ENCODE peak calls at places on chromosomes 16 and 17, in nine cellular contexts. One of them, this sample, is unnamed.
A peak's percentile ranks its signal among the peaks of the same experiment; 100 is the strongest.

GRCh38 chr16:84308120-84308519 is 13.4 kb downstream of the WFDC1 start:
- DNase-seq in esophagus muscularis mucosa: no peak
- DNase-seq in spleen: peak; percentile 81
- DNase-seq in GM12878: no peak
- DNase-seq in prostate gland: no peak
- DNase-seq in GM23338: peak; percentile 88
- DNase-seq in Panc1: no peak
- DNase-seq in HCT116: peak; percentile 63
- DNase-seq in stomach: peak; percentile 32
- DNase-seq in this sample: no peak

GRCh38 chr17:19386974-19387920 is at the start of gene MFAP4:
- DNase-seq in stomach: no peak
- DNase-seq in spleen: peak; percentile 64
- DNase-seq in HCT116: no peak
- DNase-seq in esophagus muscularis mucosa: peak; percentile 94
- DNase-seq in Panc1: no peak
- DNase-seq in prostate gland: no peak
- DNase-seq in GM23338: peak; percentile 77
- DNase-seq in GM12878: no peak
- DNase-seq in this sample: peak; percentile 49

GRCh38 chr17:33514369-33514768 is 221.3 kb upstream of the ASIC2 start:
- DNase-seq in GM23338: no peak
- DNase-seq in HCT116: no peak
- DNase-seq in GM12878: no peak
- DNase-seq in Panc1: no peak
- DNase-seq in stomach: no peak
- DNase-seq in esophagus muscularis mucosa: no peak
- DNase-seq in prostate gland: no peak
- DNase-seq in spleen: no peak
- DNase-seq in this sample: no peak

GRCh38 chr17:60315650-60316049 is 76.3 kb downstream of the USP32 start:
- DNase-seq in GM23338: no peak
- DNase-seq in prostate gland: no peak
- DNase-seq in stomach: no peak
- DNase-seq in GM12878: no peak
- DNase-seq in esophagus muscularis mucosa: no peak
- DNase-seq in HCT116: no peak
- DNase-seq in spleen: no peak
- DNase-seq in Panc1: no peak
- DNase-seq in this sample: no peak

GRCh38 chr16:84673203-84673535 is 24.9 kb downstream of the KLHL36 start:
- DNase-seq in prostate gland: no peak
- DNase-seq in esophagus muscularis mucosa: no peak
- DNase-seq in Panc1: no peak
- DNase-seq in spleen: peak; percentile 50
- DNase-seq in HCT116: no peak
- DNase-seq in GM12878: no peak
- DNase-seq in stomach: no peak
- DNase-seq in GM23338: no peak
- DNase-seq in this sample: peak; percentile 82

GRCh38 chr17:19712436-19713004 is 3.9 kb downstream of the SLC47A2 start:
- DNase-seq in Panc1: no peak
- DNase-seq in spleen: no peak
- DNase-seq in prostate gland: no peak
- DNase-seq in esophagus muscularis mucosa: no peak
- DNase-seq in HCT116: no peak
- DNase-seq in stomach: no peak
- DNase-seq in GM23338: no peak
- DNase-seq in GM12878: no peak
- DNase-seq in this sample: no peak

GRCh38 chr16:15694499-15694898 is 44.5 kb downstream of the NDE1 start:
- DNase-seq in stomach: no peak
- DNase-seq in spleen: no peak
- DNase-seq in esophagus muscularis mucosa: no peak
- DNase-seq in GM23338: no peak
- DNase-seq in GM12878: no peak
- DNase-seq in Panc1: no peak
- DNase-seq in HCT116: no peak
- DNase-seq in prostate gland: no peak
- DNase-seq in this sample: no peak

GRCh38 chr17:22202702-22203101 is 510.4 kb downstream of the KCNJ18 start:
- DNase-seq in GM12878: no peak
- DNase-seq in Panc1: no peak
- DNase-seq in GM23338: no peak
- DNase-seq in esophagus muscularis mucosa: peak; percentile 62
- DNase-seq in prostate gland: no peak
- DNase-seq in stomach: no peak
- DNase-seq in spleen: peak; percentile 19
- DNase-seq in HCT116: no peak
- DNase-seq in this sample: no peak

GRCh38 chr16:13956635-13957196 is 36.8 kb downstream of the ERCC4 start:
- DNase-seq in Panc1: peak; percentile 8
- DNase-seq in HCT116: no peak
- DNase-seq in spleen: no peak
- DNase-seq in prostate gland: no peak
- DNase-seq in stomach: no peak
- DNase-seq in esophagus muscularis mucosa: no peak
- DNase-seq in GM12878: peak; percentile 60
- DNase-seq in GM23338: no peak
- DNase-seq in this sample: no peak

GRCh38 chr16:8989099-8989878 is 25.6 kb upstream of the USP7 start:
- DNase-seq in prostate gland: no peak
- DNase-seq in GM12878: no peak
- DNase-seq in stomach: no peak
- DNase-seq in Panc1: no peak
- DNase-seq in GM23338: no peak
- DNase-seq in esophagus muscularis mucosa: no peak
- DNase-seq in spleen: no peak
- DNase-seq in HCT116: no peak
- DNase-seq in this sample: no peak

GRCh38 chr17:13562271-13562800 is 39.4 kb downstream of the HS3ST3A1 start:
- DNase-seq in esophagus muscularis mucosa: no peak
- DNase-seq in GM12878: no peak
- DNase-seq in HCT116: no peak
- DNase-seq in stomach: no peak
- DNase-seq in spleen: no peak
- DNase-seq in Panc1: no peak
- DNase-seq in GM23338: no peak
- DNase-seq in prostate gland: no peak
- DNase-seq in this sample: no peak

GRCh38 chr16:75527825-75528299 is 8.0 kb downstream of the CHST5 start:
- DNase-seq in stomach: peak; percentile 40
- DNase-seq in spleen: no peak
- DNase-seq in HCT116: no peak
- DNase-seq in Panc1: no peak
- DNase-seq in GM12878: no peak
- DNase-seq in GM23338: no peak
- DNase-seq in prostate gland: no peak
- DNase-seq in esophagus muscularis mucosa: no peak
- DNase-seq in this sample: no peak

GRCh38 chr16:8044796-8045195 is 545.5 kb downstream of the TMEM114 start:
- DNase-seq in HCT116: no peak
- DNase-seq in Panc1: no peak
- DNase-seq in GM23338: no peak
- DNase-seq in spleen: no peak
- DNase-seq in esophagus muscularis mucosa: peak; percentile 74
- DNase-seq in stomach: no peak
- DNase-seq in prostate gland: no peak
- DNase-seq in GM12878: no peak
- DNase-seq in this sample: no peak

GRCh38 chr17:41812176-41813038 is at the start of gene FKBP10:
- DNase-seq in GM23338: peak; percentile 96
- DNase-seq in stomach: peak; percentile 39
- DNase-seq in GM12878: no peak
- DNase-seq in Panc1: peak; percentile 51
- DNase-seq in HCT116: peak; percentile 54
- DNase-seq in spleen: no peak
- DNase-seq in esophagus muscularis mucosa: no peak
- DNase-seq in prostate gland: peak; percentile 27
- DNase-seq in this sample: no peak

GRCh38 chr17:41810659-41811548 is 845 bp downstream of the P3H4 start:
- DNase-seq in GM23338: peak; percentile 58
- DNase-seq in prostate gland: peak; percentile 26
- DNase-seq in stomach: peak; percentile 30
- DNase-seq in HCT116: no peak
- DNase-seq in spleen: no peak
- DNase-seq in esophagus muscularis mucosa: no peak
- DNase-seq in GM12878: no peak
- DNase-seq in Panc1: no peak
- DNase-seq in this sample: no peak

GRCh38 chr17:41813039-41813680 is 356 bp downstream of the FKBP10 start:
- DNase-seq in spleen: no peak
- DNase-seq in GM23338: peak; percentile 68
- DNase-seq in esophagus muscularis mucosa: no peak
- DNase-seq in HCT116: no peak
- DNase-seq in GM12878: no peak
- DNase-seq in prostate gland: no peak
- DNase-seq in Panc1: no peak
- DNase-seq in stomach: no peak
- DNase-seq in this sample: no peak

GRCh38 chr17:41813699-41814124 is 908 bp downstream of the FKBP10 start:
- DNase-seq in esophagus muscularis mucosa: no peak
- DNase-seq in spleen: no peak
- DNase-seq in Panc1: no peak
- DNase-seq in stomach: no peak
- DNase-seq in GM12878: no peak
- DNase-seq in HCT116: no peak
- DNase-seq in GM23338: no peak
- DNase-seq in prostate gland: no peak
- DNase-seq in this sample: no peak

DNA sequence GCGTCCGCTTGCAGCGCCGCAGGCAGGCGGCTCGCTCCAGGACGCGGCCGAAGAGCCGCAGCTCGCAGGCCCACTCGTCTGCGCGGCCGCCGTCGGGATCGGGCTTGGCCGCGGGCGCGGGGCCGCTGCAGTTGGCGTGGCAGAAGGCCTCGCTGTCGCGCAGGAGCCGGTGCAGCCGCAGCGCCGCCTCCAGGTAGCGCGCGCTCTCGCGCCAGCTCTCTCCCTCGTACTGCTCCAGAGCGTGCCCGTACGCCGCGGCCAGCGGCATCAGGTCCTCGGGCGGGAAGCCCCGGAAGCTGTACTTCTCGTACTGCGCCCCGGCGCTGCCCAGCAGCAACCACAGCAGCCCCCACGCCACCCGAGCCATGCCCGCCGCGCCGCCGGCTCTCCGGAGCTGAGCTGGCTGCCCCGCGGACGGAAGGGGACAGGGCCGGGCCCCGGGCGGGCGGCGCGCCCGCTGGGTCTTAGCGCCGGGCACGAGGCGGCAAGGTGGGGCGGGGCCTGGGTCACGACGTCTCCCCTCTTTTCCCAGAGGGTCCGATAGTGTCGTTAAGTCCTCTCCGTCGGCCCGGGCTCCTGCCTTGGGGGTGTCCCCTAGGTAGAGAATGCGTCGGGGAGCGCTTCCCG is at the start of gene P3H4:
- DNase-seq in Panc1: peak; percentile 47
- DNase-seq in spleen: peak; percentile 93
- DNase-seq in prostate gland: peak; percentile 79
- DNase-seq in stomach: peak; percentile 85
- DNase-seq in HCT116: peak; percentile 44
- DNase-seq in GM12878: no peak
- DNase-seq in GM23338: peak; percentile 84
- DNase-seq in esophagus muscularis mucosa: no peak
- DNase-seq in this sample: peak; percentile 59
- TF ChIP-seq POLR2AphosphoS5 in Panc1: peak; percentile 46
- TF ChIP-seq POLR2AphosphoS5 in spleen: peak; percentile 25
- TF ChIP-seq POLR2AphosphoS5 in prostate gland: no peak
- TF ChIP-seq POLR2AphosphoS5 in stomach: peak; percentile 48
- TF ChIP-seq POLR2AphosphoS5 in HCT116: peak; percentile 66
- TF ChIP-seq POLR2AphosphoS5 in GM12878: no peak
- TF ChIP-seq POLR2AphosphoS5 in GM23338: no peak
- TF ChIP-seq POLR2AphosphoS5 in esophagus muscularis mucosa: peak; percentile 29
- TF ChIP-seq POLR2AphosphoS5 in this sample: no peak

GRCh38 chr17:557371-557770 is 157.3 kb downstream of the VPS53 start:
- DNase-seq in prostate gland: no peak
- DNase-seq in GM23338: no peak
- DNase-seq in Panc1: no peak
- DNase-seq in HCT116: no peak
- DNase-seq in GM12878: no peak
- DNase-seq in spleen: no peak
- DNase-seq in esophagus muscularis mucosa: no peak
- DNase-seq in stomach: no peak
- DNase-seq in this sample: no peak

GRCh38 chr17:561118-561517 is 153.5 kb downstream of the VPS53 start:
- DNase-seq in stomach: no peak
- DNase-seq in Panc1: no peak
- DNase-seq in esophagus muscularis mucosa: no peak
- DNase-seq in GM23338: no peak
- DNase-seq in spleen: no peak
- DNase-seq in GM12878: no peak
- DNase-seq in HCT116: no peak
- DNase-seq in prostate gland: no peak
- DNase-seq in this sample: no peak

GRCh38 chr17:562174-562573 is 152.5 kb downstream of the VPS53 start:
- DNase-seq in GM23338: no peak
- DNase-seq in esophagus muscularis mucosa: no peak
- DNase-seq in spleen: no peak
- DNase-seq in HCT116: no peak
- DNase-seq in stomach: no peak
- DNase-seq in GM12878: no peak
- DNase-seq in Panc1: no peak
- DNase-seq in prostate gland: no peak
- DNase-seq in this sample: no peak

GRCh38 chr17:559699-560378 is 154.8 kb downstream of the VPS53 start:
- DNase-seq in stomach: no peak
- DNase-seq in spleen: no peak
- DNase-seq in Panc1: peak; percentile 4
- DNase-seq in prostate gland: no peak
- DNase-seq in HCT116: no peak
- DNase-seq in GM12878: no peak
- DNase-seq in esophagus muscularis mucosa: no peak
- DNase-seq in GM23338: no peak
- DNase-seq in this sample: no peak

GRCh38 chr17:560379-560935 is 154.2 kb downstream of the VPS53 start:
- DNase-seq in GM12878: no peak
- DNase-seq in spleen: no peak
- DNase-seq in prostate gland: no peak
- DNase-seq in GM23338: no peak
- DNase-seq in stomach: no peak
- DNase-seq in esophagus muscularis mucosa: no peak
- DNase-seq in HCT116: no peak
- DNase-seq in Panc1: no peak
- DNase-seq in this sample: no peak
- H3K27ac ChIP-seq in GM12878: no peak overlapping the region
- H3K27ac ChIP-seq in spleen: peak overlapping the region; percentile 83
- H3K27ac ChIP-seq in prostate gland: no peak overlapping the region
- H3K27ac ChIP-seq in GM23338: no peak overlapping the region
- H3K27ac ChIP-seq in stomach: peak overlapping the region; percentile 45
- H3K27ac ChIP-seq in esophagus muscularis mucosa: peak overlapping the region; percentile 62
- H3K27ac ChIP-seq in HCT116: no peak overlapping the region
- H3K27ac ChIP-seq in Panc1: no peak overlapping the region
- H3K27ac ChIP-seq in this sample: no peak overlapping the region

GRCh38 chr17:76523084-76524037 is 14.1 kb downstream of the CYGB start:
- DNase-seq in spleen: peak; percentile 97
- DNase-seq in GM23338: peak; percentile 88
- DNase-seq in stomach: peak; percentile 83
- DNase-seq in HCT116: peak; percentile 58
- DNase-seq in Panc1: peak; percentile 46
- DNase-seq in prostate gland: no peak
- DNase-seq in esophagus muscularis mucosa: no peak
- DNase-seq in GM12878: no peak
- DNase-seq in this sample: peak; percentile 63
- TF ChIP-seq POLR2AphosphoS5 in spleen: peak; percentile 57
- TF ChIP-seq POLR2AphosphoS5 in GM23338: no peak
- TF ChIP-seq POLR2AphosphoS5 in stomach: peak; percentile 67
- TF ChIP-seq POLR2AphosphoS5 in HCT116: no peak
- TF ChIP-seq POLR2AphosphoS5 in Panc1: no peak
- TF ChIP-seq POLR2AphosphoS5 in prostate gland: peak; percentile 36
- TF ChIP-seq POLR2AphosphoS5 in esophagus muscularis mucosa: peak; percentile 56
- TF ChIP-seq POLR2AphosphoS5 in GM12878: no peak
- TF ChIP-seq POLR2AphosphoS5 in this sample: no peak

GRCh38 chr17:9940826-9941225 is 35.8 kb upstream of the RCVRN start:
- DNase-seq in GM12878: no peak
- DNase-seq in Panc1: no peak
- DNase-seq in esophagus muscularis mucosa: no peak
- DNase-seq in spleen: no peak
- DNase-seq in prostate gland: no peak
- DNase-seq in GM23338: no peak
- DNase-seq in stomach: no peak
- DNase-seq in HCT116: no peak
- DNase-seq in this sample: no peak
- H3K27ac ChIP-seq in GM12878: no peak overlapping the region
- H3K27ac ChIP-seq in Panc1: no peak overlapping the region
- H3K27ac ChIP-seq in esophagus muscularis mucosa: no peak overlapping the region
- H3K27ac ChIP-seq in spleen: no peak overlapping the region
- H3K27ac ChIP-seq in prostate gland: no peak overlapping the region
- H3K27ac ChIP-seq in GM23338: no peak overlapping the region
- H3K27ac ChIP-seq in stomach: no peak overlapping the region
- H3K27ac ChIP-seq in HCT116: no peak overlapping the region
- H3K27ac ChIP-seq in this sample: no peak overlapping the region

This sample was measured in HL-60.